ENCODE peak calls at places on chromosomes 2 and 18, in four cellular contexts. E is GM12878, R is SK-N-SH, A is H1. H is an unnamed sample.

GRCh38 chr2:203354966-203355365 is 26.8 kb downstream of the ABI2 start:
- DNase-seq in E (no peak), R (no peak), A (no peak), H (no peak)

GRCh38 chr2:124476291-124476690 is 451.2 kb downstream of the CNTNAP5 start:
- DNase-seq in E (no peak), R (no peak), A (no peak), H (peak; percentile 6)

GRCh38 chr2:219724628-219725027 is 97.2 kb downstream of the SLC4A3 start:
- DNase-seq in E (no peak), R (no peak), A (no peak), H (peak; percentile 35)

GRCh38 chr2:73968357-73968937 is 16.3 kb upstream of the TET3 start:
- DNase-seq in E (no peak), R (no peak), A (no peak), H (no peak)

GRCh38 chr2:61410185-61410584 is 60.7 kb downstream of the USP34 start:
- DNase-seq in E (no peak), R (no peak), A (no peak), H (no peak)

GRCh38 chr2:16625759-16626158 is 39.9 kb downstream of the CYRIA start:
- DNase-seq in E (peak; percentile 24), R (no peak), A (no peak), H (no peak)

GRCh38 chr2:194352505-194352904 is 1304.5 kb upstream of the SLC39A10 start:
- DNase-seq in E (no peak), R (no peak), A (no peak), H (no peak)

GRCh38 chr18:37335337-37335736 is 230.3 kb downstream of the CELF4 start:
- DNase-seq in E (no peak), R (peak; percentile 87), A (no peak), H (no peak)

GRCh38 chr18:48962252-48962856 is 11.6 kb upstream of the SMAD7 start:
- DNase-seq in E (no peak), R (no peak), A (no peak), H (no peak)

GRCh38 chr2:217277646-217278048 is 417.8 kb upstream of the TNP1 start:
- DNase-seq in E (no peak), R (no peak), A (no peak), H (peak; percentile 11)

GRCh38 chr2:226336283-226336682 is 463.3 kb downstream of the IRS1 start:
- DNase-seq in E (no peak), R (no peak), A (no peak), H (no peak)

GRCh38 chr2:71894266-71894665 is 253.4 kb downstream of the CYP26B1 start:
- DNase-seq in E (no peak), R (no peak), A (no peak), H (no peak)

GRCh38 chr2:239724851-239725550 is 300.1 kb downstream of the NDUFA10 start:
- DNase-seq in E (no peak), R (no peak), A (no peak), H (no peak)

DNA sequence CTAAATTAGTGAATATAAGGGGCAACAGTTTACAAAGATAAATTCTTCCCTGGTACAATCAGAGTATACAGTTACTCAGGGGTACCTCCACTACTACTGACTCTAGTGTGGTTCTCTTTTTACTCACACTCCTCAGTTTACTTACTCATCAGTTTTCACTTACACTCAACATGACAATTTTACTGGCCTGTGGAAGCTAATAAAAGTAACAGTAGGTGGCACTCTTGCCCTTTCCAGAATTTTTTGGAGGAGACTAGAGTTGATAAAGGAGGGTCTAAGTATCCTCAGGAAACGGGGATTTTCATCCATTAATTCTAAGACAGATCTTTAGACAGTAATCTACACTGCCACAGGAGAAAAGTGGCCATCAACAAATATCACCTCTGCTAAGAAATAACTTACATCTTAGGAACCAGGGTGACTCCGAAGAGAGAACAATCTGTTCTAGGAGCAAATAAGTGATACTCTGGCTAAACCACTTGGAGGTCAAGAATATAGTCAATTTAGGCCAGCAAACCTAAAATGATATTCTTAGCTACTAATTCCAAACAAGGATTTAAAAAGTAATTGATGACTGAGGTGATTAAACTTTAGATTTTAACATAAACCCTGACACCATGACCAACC is 61.3 kb downstream of the ATL2 start:
- DNase-seq in E (peak; percentile 11), R (peak; percentile 67), A (no peak), H (peak; percentile 68)
- TF ChIP-seq TCF12 in E (no peak), R (no peak), A (no peak), H (no peak)

DNA sequence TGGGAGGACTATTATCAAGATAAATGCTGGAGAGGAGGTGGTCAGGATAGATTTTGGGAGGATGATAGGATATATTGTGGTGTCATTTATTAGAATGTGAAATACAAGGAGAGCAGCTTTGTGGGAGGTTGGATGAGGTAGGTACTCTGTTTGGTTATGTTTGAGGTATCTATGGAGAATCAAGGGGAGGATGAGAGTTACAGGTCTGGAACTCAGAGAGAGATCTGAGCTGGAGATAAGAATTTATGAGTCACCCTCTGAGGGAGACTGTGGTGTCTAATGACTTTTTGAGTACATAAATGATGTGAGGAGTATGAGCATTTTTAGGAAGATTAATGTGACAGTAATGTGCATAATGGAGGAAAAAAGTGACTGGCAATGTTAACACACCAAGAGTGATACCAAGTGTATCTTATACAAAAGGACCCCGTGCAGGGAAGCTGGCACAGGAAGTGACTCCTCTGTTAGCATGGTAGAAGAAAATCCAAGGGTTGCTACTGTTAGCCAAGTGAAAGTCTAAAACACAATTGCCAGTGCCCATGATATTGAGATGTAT is 48.2 kb downstream of the CRIM1 start:
- DNase-seq in E (no peak), R (no peak), A (no peak), H (peak; percentile 65)
- TF ChIP-seq TCF12 in E (no peak), R (peak; percentile 94), A (no peak), H (no peak)

GRCh38 chr2:45681675-45682074 is 30.2 kb downstream of the PRKCE start:
- DNase-seq in E (no peak), R (peak; percentile 34), A (no peak), H (peak; percentile 13)
- TF ChIP-seq TCF12 in E (no peak), R (peak; percentile 66), A (no peak), H (no peak)

DNA sequence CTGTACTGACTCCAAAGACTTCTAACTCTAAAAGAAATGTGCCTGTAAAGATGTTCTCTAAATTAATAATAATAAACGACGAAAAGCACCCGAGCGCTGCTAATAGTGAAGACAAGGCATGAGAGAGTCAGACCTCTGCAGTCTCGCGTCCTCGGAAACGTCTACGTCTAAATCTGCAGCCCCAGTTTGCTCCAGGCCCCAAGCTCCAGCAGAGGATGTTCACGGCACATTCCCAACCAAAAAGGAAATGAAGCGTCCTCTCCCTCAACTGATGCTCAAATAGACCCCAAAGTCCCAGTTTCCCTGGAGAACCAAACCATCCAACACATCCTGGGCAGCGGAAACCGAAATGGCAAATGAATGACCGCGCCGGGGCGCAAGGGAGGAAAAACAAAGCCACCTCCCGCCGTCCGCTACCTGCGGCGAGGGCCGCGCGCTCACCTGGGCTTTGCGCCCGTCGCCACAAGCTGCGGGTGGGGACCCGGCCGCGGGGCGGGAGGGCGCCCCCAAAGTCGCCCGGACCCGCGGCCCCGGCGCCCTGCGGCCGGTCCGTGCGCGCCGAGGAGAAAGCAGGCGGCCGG is 47.1 kb upstream of the CCDC150 start:
- DNase-seq in E (no peak), R (no peak), A (no peak), H (no peak)
- TF ChIP-seq TCF12 in E (no peak), R (no peak), A (no peak), H (no peak)

GRCh38 chr2:80525152-80525551 is 220.6 kb upstream of the LRRTM1 start:
- DNase-seq in E (peak; percentile 83), R (no peak), A (no peak), H (no peak)
- TF ChIP-seq TCF12 in E (peak; percentile 83), R (no peak), A (no peak), H (no peak)

GRCh38 chr2:170737821-170738220 is 22.7 kb downstream of the SP5 start:
- DNase-seq in E (no peak), R (no peak), A (no peak), H (no peak)
- TF ChIP-seq TCF12 in E (no peak), R (no peak), A (no peak), H (no peak)

GRCh38 chr2:214196260-214196659 is 214.6 kb upstream of the VWC2L start:
- DNase-seq in E (no peak), R (no peak), A (no peak), H (no peak)

GRCh38 chr2:214193943-214194342 is 216.9 kb upstream of the VWC2L start:
- DNase-seq in E (no peak), R (no peak), A (no peak), H (no peak)

GRCh38 chr2:214192711-214193110 is 218.1 kb upstream of the VWC2L start:
- DNase-seq in E (no peak), R (no peak), A (no peak), H (no peak)
- TF ChIP-seq TCF12 in E (no peak), R (no peak), A (no peak), H (no peak)

GRCh38 chr2:64742678-64743077 is 89.0 kb upstream of the SERTAD2 start:
- DNase-seq in E (no peak), R (no peak), A (no peak), H (no peak)
- TF ChIP-seq TCF12 in E (no peak), R (no peak), A (no peak), H (no peak)

GRCh38 chr2:156956161-156956560 is 301.3 kb upstream of the GALNT5 start:
- DNase-seq in E (no peak), R (no peak), A (no peak), H (no peak)

GRCh38 chr2:156958374-156958773 is 299.1 kb upstream of the GALNT5 start:
- DNase-seq in E (no peak), R (no peak), A (no peak), H (no peak)

GRCh38 chr2:156955701-156956100 is 301.8 kb upstream of the GALNT5 start:
- DNase-seq in E (no peak), R (no peak), A (no peak), H (no peak)

DNA sequence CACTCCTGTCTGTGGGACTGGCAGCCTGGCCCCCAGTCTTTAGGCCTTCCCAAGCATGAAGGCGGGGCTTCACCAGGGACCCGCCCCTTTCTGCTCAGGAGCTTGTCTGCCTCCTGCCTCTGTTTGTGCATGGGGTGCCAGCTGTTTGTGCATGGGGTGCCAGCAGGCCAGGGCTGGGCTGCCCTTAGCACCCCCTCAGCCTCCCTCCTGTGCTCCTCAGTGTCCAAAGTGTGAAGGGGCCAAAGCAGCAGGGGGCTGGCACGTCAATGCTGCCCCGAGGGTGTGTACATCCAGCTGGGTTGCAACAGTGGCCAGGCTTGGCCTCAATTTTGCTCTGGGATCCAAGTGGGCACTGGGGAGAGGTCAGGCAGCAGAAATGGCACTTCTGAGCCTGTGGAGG is 298.0 kb upstream of the GALNT5 start:
- DNase-seq in E (no peak), R (no peak), A (no peak), H (no peak)
- TF ChIP-seq TCF12 in E (no peak), R (no peak), A (no peak), H (no peak)